ENCODE peak calls at places on chromosomes 12 and 14, in six cellular contexts. H is MCF 10A, R is adipocyte, T is prostate gland, I is endothelial cell, P is WTC11. O is an unnamed sample.

GRCh38 chr12:108582509-108582908 is 15.4 kb downstream of the TMEM119 start:
- DNase-seq in H (no peak), R (no peak), T (no peak), I (no peak), P (no peak), O (no peak)

GRCh38 chr14:99522457-99522891 is 41.3 kb downstream of the CCNK start:
- DNase-seq in H (no peak), R (peak), T (no peak), I (no peak), P (no peak), O (peak)

GRCh38 chr12:108647199-108647935 is 13.7 kb upstream of the SELPLG start:
- DNase-seq in H (no peak), R (no peak), T (no peak), I (no peak), P (no peak), O (no peak)

GRCh38 chr14:102775855-102776760 is 1.1 kb upstream of the TRAF3 start:
- DNase-seq in H (peak), R (peak), T (no peak), I (no peak), P (no peak), O (no peak)

GRCh38 chr14:69138189-69138535 is 14.8 kb downstream of the DCAF5 start:
- DNase-seq in H (peak), R (peak), T (no peak), I (no peak), P (no peak), O (no peak)

GRCh38 chr12:98446060-98446459 is 69.3 kb upstream of the TMPO start:
- DNase-seq in H (no peak), R (no peak), T (no peak), I (no peak), P (no peak), O (no peak)

GRCh38 chr14:24075485-24076301 is 4.3 kb downstream of the CPNE6 start:
- DNase-seq in H (no peak), R (no peak), T (no peak), I (no peak), P (no peak), O (no peak)

GRCh38 chr12:47808049-47808448 is 11.7 kb downstream of the HDAC7 start:
- DNase-seq in H (no peak), R (peak), T (no peak), I (no peak), P (no peak), O (peak)

GRCh38 chr12:94426049-94426448 is 33.6 kb downstream of the CEP83 start:
- DNase-seq in H (no peak), R (no peak), T (no peak), I (no peak), P (no peak), O (no peak)

GRCh38 chr12:105164068-105164467 is 56.5 kb downstream of the WASHC4 start:
- DNase-seq in H (no peak), R (no peak), T (no peak), I (no peak), P (no peak), O (no peak)

O was measured in Right ventricle myocardium superior.